ENCODE peak calls at places on chromosomes 7 and 10, in seven cellular contexts. M is psoas muscle; X is astrocyte; L is small intestine; Z is PC-3; J is gastrocnemius medialis; O is naive thymus-derived CD4-positive, alpha-beta T cell. G is an unnamed sample.

GRCh38 chr7:22066484-22066883 is 120.8 kb upstream of the CDCA7L start:
- DNase-seq in J (no peak), O (no peak), X (no peak), Z (no peak), M (no peak), L (no peak), G (no peak)

GRCh38 chr7:32611700-32612099 is 116.4 kb downstream of the AVL9 start:
- DNase-seq in J (no peak), O (no peak), L (no peak), M (no peak), Z (no peak), X (no peak), G (no peak)

GRCh38 chr7:54292171-54292925 is 249.8 kb upstream of the VSTM2A start:
- DNase-seq in X (no peak), O (no peak), L (no peak), J (no peak), M (no peak), Z (no peak), G (no peak)

GRCh38 chr10:87751274-87751673 is 66.8 kb downstream of the ATAD1 start:
- DNase-seq in L (no peak), Z (no peak), X (no peak), M (no peak), O (no peak), J (no peak), G (no peak)

GRCh38 chr10:8043569-8044306 is 10.8 kb upstream of the GATA3 start:
- DNase-seq in J (no peak), L (no peak), Z (no peak), O (peak; percentile 55), X (no peak), M (no peak), G (peak; percentile 63)

GRCh38 chr7:99693427-99694200 is 13.8 kb upstream of the CYP3A5 start:
- DNase-seq in Z (no peak), J (no peak), X (no peak), L (peak; percentile 49), O (peak; percentile 78), M (no peak), G (no peak)

GRCh38 chr7:107047902-107048782 is 3.6 kb downstream of the PRKAR2B start:
- DNase-seq in M (no peak), Z (peak; percentile 22), O (no peak), L (no peak), J (no peak), X (peak; percentile 22), G (no peak)

GRCh38 chr7:486216-486743 is 33.4 kb downstream of the PDGFA start:
- DNase-seq in J (no peak), O (no peak), X (no peak), L (no peak), Z (no peak), M (peak; percentile 42), G (peak; percentile 19)

GRCh38 chr10:74432841-74433594 is 282.0 kb downstream of the ADK start:
- DNase-seq in X (peak; percentile 76), Z (peak; percentile 70), M (no peak), O (no peak), L (no peak), J (no peak), G (no peak)

GRCh38 chr10:86413046-86413728 is 46.6 kb upstream of the GRID1 start:
- DNase-seq in X (peak; percentile 45), J (no peak), Z (no peak), O (peak; percentile 73), L (no peak), M (no peak), G (no peak)

GRCh38 chr7:33805630-33806233 is 99.6 kb upstream of the BMPER start:
- DNase-seq in M (no peak), L (no peak), Z (peak; percentile 64), X (peak; percentile 78), J (no peak), O (no peak), G (peak; percentile 45)

GRCh38 chr7:33806284-33807157 is 98.8 kb upstream of the BMPER start:
- DNase-seq in O (no peak), Z (no peak), M (no peak), L (no peak), X (peak; percentile 29), J (no peak), G (no peak)

GRCh38 chr7:33807779-33808482 is 97.4 kb upstream of the BMPER start:
- DNase-seq in L (peak; percentile 5), Z (peak; percentile 67), M (no peak), J (no peak), X (peak; percentile 88), O (no peak), G (no peak)

GRCh38 chr7:33807158-33807530 is 98.2 kb upstream of the BMPER start:
- DNase-seq in J (no peak), M (no peak), Z (no peak), L (no peak), X (no peak), O (no peak), G (no peak)

GRCh38 chr7:33804261-33804660 is 101.1 kb upstream of the BMPER start:
- DNase-seq in O (no peak), X (no peak), J (no peak), M (no peak), Z (no peak), L (no peak), G (no peak)
- H3K4me1 ChIP-seq in O (no peaks in the 10 kb centered on the region), X (peaks cover 28% of the 10 kb centered on the region), J (peaks cover 17% of the 10 kb centered on the region), M (peaks cover 14% of the 10 kb centered on the region), Z (peaks cover 27% of the 10 kb centered on the region), L (no peaks in the 10 kb centered on the region), G (peaks cover 4% of the 10 kb centered on the region)

DNA sequence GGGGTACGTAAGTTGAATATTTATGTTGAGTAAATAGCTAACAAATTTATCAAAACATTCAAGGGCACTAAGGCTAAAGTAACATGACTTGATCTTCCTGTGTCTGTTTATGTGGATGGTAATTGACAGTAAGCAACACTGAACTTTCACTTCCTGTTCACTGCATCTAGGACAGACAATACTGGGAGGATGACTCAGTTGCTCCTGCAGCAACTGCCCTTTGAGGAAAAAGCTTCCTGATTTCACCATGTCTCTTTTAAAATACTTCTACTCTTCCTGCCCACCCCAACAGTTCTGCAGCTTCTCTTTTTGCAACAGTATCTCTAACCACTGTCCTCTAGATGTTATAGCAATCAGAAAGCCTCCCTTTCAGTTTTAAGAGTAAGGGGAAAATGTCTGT is 76.6 kb upstream of the HGF start:
- DNase-seq in M (no peak), X (peak; percentile 29), O (no peak), Z (no peak), J (peak; percentile 1), L (peak; percentile 1), G (no peak)
- H3K4me3 ChIP-seq in M (no peak overlapping the region), X (no peak overlapping the region), O (no peak overlapping the region), Z (no peak overlapping the region), J (no peak overlapping the region), L (no peak overlapping the region), G (no peak overlapping the region)

GRCh38 chr7:42233939-42234338 is 3.1 kb downstream of the GLI3 start:
- DNase-seq in J (no peak), L (no peak), M (no peak), Z (peak; percentile 51), O (no peak), X (peak; percentile 60), G (no peak)
- H3K27ac ChIP-seq in J (no peak overlapping the region), L (no peak overlapping the region), M (no peak overlapping the region), Z (peak overlapping the region; percentile 14), O (no peak overlapping the region), X (no peak overlapping the region), G (no peak overlapping the region)

GRCh38 chr10:113323985-113324384 is 228.9 kb upstream of the HABP2 start:
- DNase-seq in M (no peak), X (no peak), J (no peak), O (no peak), L (no peak), Z (no peak), G (no peak)
- H3K4me1 ChIP-seq in M (no peaks in the 10 kb centered on the region), X (peaks cover 22% of the 10 kb centered on the region), J (peaks cover 6% of the 10 kb centered on the region), O (no peaks in the 10 kb centered on the region), L (no peaks in the 10 kb centered on the region), Z (peaks cover 22% of the 10 kb centered on the region), G (no peaks in the 10 kb centered on the region)

GRCh38 chr7:23343806-23344500 is 44.8 kb downstream of the MALSU1 start:
- DNase-seq in J (no peak), L (no peak), X (peak; percentile 71), Z (no peak), M (no peak), O (no peak), G (no peak)

GRCh38 chr7:23347682-23348180 is 48.6 kb downstream of the MALSU1 start:
- DNase-seq in Z (peak; percentile 89), J (no peak), L (no peak), M (no peak), X (peak; percentile 85), O (no peak), G (no peak)

GRCh38 chr7:23347007-23347681 is 48.0 kb downstream of the MALSU1 start:
- DNase-seq in O (no peak), Z (peak; percentile 24), X (no peak), J (no peak), M (no peak), L (no peak), G (no peak)

GRCh38 chr7:23343102-23343501 is 44.0 kb downstream of the MALSU1 start:
- DNase-seq in M (no peak), J (no peak), Z (no peak), O (no peak), L (no peak), X (no peak), G (no peak)

GRCh38 chr7:23346316-23346715 is 47.2 kb downstream of the MALSU1 start:
- DNase-seq in X (no peak), Z (no peak), J (no peak), L (no peak), O (peak; percentile 54), M (no peak), G (no peak)
- H3K4me3 ChIP-seq in X (no peak overlapping the region), Z (peak overlapping the region; percentile 41), J (no peak overlapping the region), L (no peak overlapping the region), O (peak overlapping the region; percentile 53), M (peak overlapping the region; percentile 5), G (no peak overlapping the region)

DNA sequence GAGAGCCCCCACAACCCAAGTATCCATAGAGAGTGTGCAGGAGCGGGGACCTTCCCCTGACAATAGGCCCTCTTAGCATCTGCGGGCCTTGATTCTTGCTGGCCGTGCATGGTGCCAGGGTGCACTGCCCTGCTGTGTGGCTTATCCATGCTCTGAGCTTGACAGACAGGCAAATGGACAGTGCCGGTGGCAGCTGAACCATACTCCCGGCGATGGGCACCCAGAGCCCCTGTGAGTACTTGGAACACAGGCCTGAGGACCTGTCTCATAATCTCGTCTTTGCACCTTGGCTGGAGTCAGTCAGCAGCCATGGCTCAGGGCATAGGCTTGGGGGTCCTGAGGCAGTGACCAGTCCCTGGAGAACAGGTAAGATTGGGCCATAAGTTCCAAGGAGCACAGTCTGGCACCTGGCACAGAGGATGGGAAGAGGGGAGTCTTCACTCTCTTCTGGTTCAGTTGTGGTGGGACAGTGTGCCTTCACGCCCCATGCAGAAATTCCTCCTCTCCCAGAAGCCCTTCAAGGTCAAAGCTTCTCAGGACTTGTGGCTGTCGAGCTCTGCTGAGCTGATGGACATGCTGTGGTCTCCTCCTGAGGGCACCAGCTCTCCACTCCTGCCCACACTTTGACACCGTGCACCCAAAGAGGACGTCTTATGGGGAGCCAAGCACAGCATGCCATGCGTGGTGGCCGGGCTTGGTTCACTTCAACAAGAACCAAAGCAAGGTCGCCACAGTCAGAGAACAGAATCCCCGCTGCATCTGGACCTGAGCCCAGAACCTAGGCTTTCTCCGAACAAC is 59.4 kb upstream of the CAMK2B start:
- DNase-seq in M (no peak), J (no peak), L (no peak), X (no peak), Z (no peak), O (no peak), G (no peak)
- H3K27ac ChIP-seq in M (no peak overlapping the region), J (no peak overlapping the region), L (no peak overlapping the region), X (no peak overlapping the region), Z (no peak overlapping the region), O (no peak overlapping the region), G (no peak overlapping the region)

G was measured in aorta.